ENCODE peak calls at places on chromosomes 7 and 10, in four cellular contexts. G, N, Q and X are unnamed samples.

GRCh38 chr7:42495251-42495650 is 258.2 kb upstream of the GLI3 start:
- DNase-seq in G (no peak), N (no peak), Q (no peak), X (peak; percentile 78)

GRCh38 chr7:121744877-121745276 is 128.1 kb upstream of the PTPRZ1 start:
- DNase-seq in G (no peak), N (no peak), Q (no peak), X (peak; percentile 65)

GRCh38 chr10:106563384-106563783 is 601.1 kb downstream of the SORCS1 start:
- DNase-seq in G (no peak), N (no peak), Q (no peak), X (no peak)

GRCh38 chr7:27972272-27972671 is 208.3 kb downstream of the JAZF1 start:
- DNase-seq in G (no peak), N (no peak), Q (no peak), X (no peak)

GRCh38 chr10:82190432-82191260 is 315.7 kb downstream of the NRG3 start:
- DNase-seq in G (no peak), N (no peak), Q (peak; percentile 4), X (no peak)

GRCh38 chr7:3279147-3279818 is 21.8 kb upstream of the SDK1 start:
- DNase-seq in G (no peak), N (no peak), Q (no peak), X (no peak)

GRCh38 chr7:54664235-54665228 is 94.5 kb downstream of the SEC61G start:
- DNase-seq in G (peak; percentile 38), N (peak; percentile 67), Q (no peak), X (peak; percentile 58)

GRCh38 chr7:87058739-87059524 is 522 bp downstream of the ELAPOR2 start:
- DNase-seq in G (peak; percentile 15), N (peak; percentile 1), Q (no peak), X (no peak)

GRCh38 chr7:94451276-94451675 is 56.6 kb downstream of the COL1A2 start:
- DNase-seq in G (no peak), N (no peak), Q (no peak), X (no peak)

GRCh38 chr7:154853063-154853726 is 149.7 kb downstream of the PAXIP1 start:
- DNase-seq in G (no peak), N (no peak), Q (no peak), X (no peak)

GRCh38 chr7:133481676-133482075 is 228.8 kb downstream of the EXOC4 start:
- DNase-seq in G (peak; percentile 15), N (no peak), Q (peak; percentile 6), X (peak; percentile 59)

GRCh38 chr10:103110407-103110806 is 82.7 kb downstream of the NT5C2 start:
- DNase-seq in G (no peak), N (no peak), Q (no peak), X (no peak)
- H3K4me3 ChIP-seq in G (no peak overlapping the region), N (no peak overlapping the region), Q (no peak overlapping the region), X (no peak overlapping the region)

DNA sequence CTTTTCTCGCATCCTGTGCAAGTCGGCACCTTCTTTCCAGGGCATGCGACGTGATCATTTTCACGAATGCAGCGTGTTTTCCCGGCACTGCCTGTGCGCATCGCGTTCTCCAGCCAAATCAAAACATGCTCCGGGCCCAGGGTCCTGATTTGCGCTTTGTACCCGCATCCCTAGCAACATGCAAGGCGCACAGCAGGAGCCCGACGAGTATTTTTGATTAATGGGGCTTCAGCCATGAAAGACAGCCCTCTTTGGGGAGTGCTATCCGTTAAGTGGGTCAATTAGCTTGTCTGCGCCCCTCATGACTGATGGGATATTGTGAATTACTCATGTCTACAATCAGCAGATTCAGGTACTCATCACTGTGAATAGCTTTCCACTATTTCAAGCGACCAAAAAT is 243.3 kb upstream of the RNF32 start:
- DNase-seq in G (no peak), N (no peak), Q (no peak), X (no peak)
- TF ChIP-seq CTCF in G (no peak), N (no peak), Q (no peak), X (no peak)

GRCh38 chr10:59177031-59177861 is 803 bp downstream of the PHYHIPL start:
- DNase-seq in G (peak; percentile 4), N (peak; percentile 15), Q (peak; percentile 17), X (peak; percentile 82)
- H3K4me3 ChIP-seq in G (no peak overlapping the region), N (peak overlapping the region; percentile 50), Q (no peak overlapping the region), X (peak overlapping the region; percentile 29)

GRCh38 chr7:137606061-137606674 is 240.6 kb downstream of the DGKI start:
- DNase-seq in G (peak; percentile 63), N (peak; percentile 14), Q (peak; percentile 31), X (peak; percentile 58)
- TF ChIP-seq CTCF in G (peak; percentile 9), N (peak; percentile 53), Q (peak; percentile 22), X (no peak)

GRCh38 chr7:40545739-40546138 is 410.9 kb downstream of the SUGCT start:
- DNase-seq in G (no peak), N (no peak), Q (no peak), X (no peak)
- H3K4me3 ChIP-seq in G (no peak overlapping the region), N (no peak overlapping the region), Q (no peak overlapping the region), X (no peak overlapping the region)

DNA sequence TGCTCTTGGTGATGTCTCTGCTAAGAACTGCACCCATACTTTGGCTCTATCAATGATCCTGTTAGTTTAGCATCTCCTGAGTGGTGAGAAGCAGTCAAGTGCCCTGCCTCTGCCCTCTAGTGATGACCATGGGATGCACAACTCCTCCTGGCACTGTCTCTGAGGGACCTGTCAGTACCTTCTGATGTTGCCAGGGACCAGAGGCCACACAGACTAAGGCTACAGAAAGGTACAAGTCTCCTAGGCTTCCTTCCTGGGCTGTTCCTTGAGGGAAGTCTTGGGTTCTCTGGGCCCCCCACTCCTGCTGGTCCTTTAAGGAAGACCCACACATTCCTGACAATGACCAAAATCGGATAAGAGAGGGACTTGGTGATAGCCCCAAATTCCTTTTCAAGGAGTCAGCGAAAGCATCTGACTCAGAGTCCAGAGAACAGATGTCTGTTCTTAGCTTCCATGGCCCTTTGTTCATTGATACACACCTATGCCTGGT is 15.3 kb downstream of the NKX2-3 start:
- DNase-seq in G (peak; percentile 60), N (peak; percentile 75), Q (no peak), X (peak; percentile 27)
- TF ChIP-seq CTCF in G (peak; percentile 69), N (peak; percentile 39), Q (peak; percentile 36), X (peak; percentile 59)

GRCh38 chr7:149466364-149466763 is 5.5 kb upstream of the ZNF777 start:
- DNase-seq in G (no peak), N (no peak), Q (no peak), X (no peak)

GRCh38 chr7:149462101-149462520 is 1.2 kb upstream of the ZNF777 start:
- DNase-seq in G (no peak), N (no peak), Q (no peak), X (no peak)

GRCh38 chr7:149460493-149461330 is at the start of gene ZNF777:
- DNase-seq in G (peak; percentile 92), N (peak; percentile 96), Q (peak; percentile 43), X (peak; percentile 75)

GRCh38 chr7:149467321-149467859 is 6.5 kb upstream of the ZNF777 start:
- DNase-seq in G (no peak), N (no peak), Q (no peak), X (no peak)

DNA sequence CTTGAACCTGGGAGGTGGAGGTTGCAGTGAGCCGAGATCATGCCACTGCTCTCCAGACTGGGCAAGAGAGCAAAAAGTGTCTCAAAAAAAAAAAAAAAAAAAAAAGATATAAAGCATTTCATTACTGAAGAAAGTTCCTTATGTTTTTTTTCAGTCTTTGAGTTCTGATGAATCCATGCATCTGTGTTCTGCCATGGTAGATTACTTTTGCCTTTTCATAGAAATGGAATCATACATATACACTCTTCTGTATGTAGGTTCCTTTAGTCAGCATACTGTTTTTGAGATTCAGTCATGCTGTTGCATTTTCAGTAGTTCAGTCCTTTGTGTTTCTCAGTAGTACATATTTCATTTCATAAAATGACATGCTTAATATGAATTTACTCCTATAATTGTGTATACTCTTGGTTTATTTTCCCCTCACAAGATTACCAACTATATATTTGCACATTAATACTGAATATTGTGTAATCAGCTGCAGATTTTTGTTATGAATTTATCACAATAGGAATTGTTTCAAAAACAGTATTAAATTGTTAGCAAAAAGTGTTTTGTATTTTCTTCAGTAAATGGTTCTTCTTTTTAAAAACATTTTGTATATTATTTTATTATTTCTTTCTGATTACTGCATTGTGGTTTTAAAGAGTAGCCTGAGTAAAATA is 2.8 kb upstream of the ZNF777 start:
- DNase-seq in G (no peak), N (no peak), Q (no peak), X (no peak)
- H3K4me3 ChIP-seq in G (no peak overlapping the region), N (no peak overlapping the region), Q (no peak overlapping the region), X (no peak overlapping the region)

GRCh38 chr7:137682596-137682995 is 164.2 kb downstream of the DGKI start:
- DNase-seq in G (no peak), N (no peak), Q (peak; percentile 83), X (peak; percentile 82)
- TF ChIP-seq CTCF in G (no peak), N (no peak), Q (no peak), X (no peak)

DNA sequence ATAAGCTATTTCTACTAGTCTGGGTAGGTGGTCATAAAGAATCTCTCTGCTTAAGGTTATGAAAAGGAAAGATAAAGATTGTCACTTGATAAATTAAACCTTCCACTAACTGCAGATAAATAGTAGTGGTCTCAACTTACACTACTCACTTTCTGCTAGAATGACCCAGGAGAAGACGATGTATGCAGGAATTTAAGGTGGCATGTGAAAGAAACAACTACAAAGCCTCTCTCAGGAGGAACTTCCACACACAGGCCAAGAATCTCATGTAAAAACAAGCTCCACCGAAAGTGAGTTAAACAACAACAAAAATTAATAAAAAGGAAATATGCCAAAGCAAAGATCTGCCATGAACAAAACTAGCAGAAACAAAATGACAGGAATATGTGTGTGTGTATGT is 165.4 kb downstream of the CDC14C start:
- DNase-seq in G (no peak), N (no peak), Q (no peak), X (no peak)
- H3K4me3 ChIP-seq in G (no peak overlapping the region), N (no peak overlapping the region), Q (no peak overlapping the region), X (no peak overlapping the region)